ENCODE peak calls at places on chromosomes 16 and 17, in seven cellular contexts. Q is CD8-positive, alpha-beta T cell; J is ovary; P is brain microvascular endothelial cell; N is breast epithelium; B is MM.1S; V is cardiac muscle cell. A is an unnamed sample.

GRCh38 chr17:45391291-45391690 is 41.4 kb downstream of the ARHGAP27 start:
- DNase-seq in Q (no peak), J (no peak), P (no peak), N (no peak), B (no peak), V (no peak), A (no peak)

GRCh38 chr16:31409433-31409832 is 16.3 kb downstream of the ITGAD start:
- DNase-seq in Q (no peak), J (no peak), P (no peak), N (no peak), B (no peak), V (peak), A (no peak)

GRCh38 chr16:70588565-70588964 is 57.8 kb upstream of the IL34 start:
- DNase-seq in Q (no peak), J (no peak), P (no peak), N (no peak), B (no peak), V (peak), A (no peak)

GRCh38 chr17:4130715-4131114 is 12.1 kb downstream of the ZZEF1 start:
- DNase-seq in Q (no peak), J (no peak), P (no peak), N (no peak), B (no peak), V (no peak), A (no peak)

GRCh38 chr17:76394166-76394565 is 9.8 kb downstream of the SPHK1 start:
- DNase-seq in Q (no peak), J (no peak), P (no peak), N (no peak), B (no peak), V (no peak), A (no peak)

GRCh38 chr16:86975445-86975844 is 341.7 kb downstream of the C16orf95 start:
- DNase-seq in Q (no peak), J (peak), P (peak), N (peak), B (no peak), V (peak), A (no peak)

GRCh38 chr16:76389126-76389525 is 111.9 kb downstream of the CNTNAP4 start:
- DNase-seq in Q (no peak), J (no peak), P (no peak), N (no peak), B (no peak), V (no peak), A (no peak)

GRCh38 chr17:76000016-76000754 is 470 bp upstream of the CDK3 start:
- DNase-seq in Q (peak), J (no peak), P (peak), N (no peak), B (peak), V (peak), A (peak)

GRCh38 chr16:58459344-58460218 is 40.4 kb upstream of the NDRG4 start:
- DNase-seq in Q (no peak), J (no peak), P (peak), N (no peak), B (no peak), V (peak), A (no peak)

GRCh38 chr17:72273301-72274056 is 152.7 kb downstream of the SOX9 start:
- DNase-seq in Q (no peak), J (no peak), P (no peak), N (no peak), B (no peak), V (no peak), A (no peak)

GRCh38 chr17:81251943-81252301 is 12.8 kb downstream of the NDUFAF8 start:
- DNase-seq in Q (peak), J (no peak), P (no peak), N (no peak), B (no peak), V (no peak), A (no peak)

GRCh38 chr16:46688101-46688656 is 799 bp downstream of the VPS35 start:
- DNase-seq in Q (no peak), J (no peak), P (no peak), N (no peak), B (no peak), V (peak), A (no peak)

GRCh38 chr16:56047307-56048234 is 143.7 kb upstream of the GNAO1 start:
- DNase-seq in Q (no peak), J (no peak), P (no peak), N (no peak), B (no peak), V (no peak), A (no peak)

DNA sequence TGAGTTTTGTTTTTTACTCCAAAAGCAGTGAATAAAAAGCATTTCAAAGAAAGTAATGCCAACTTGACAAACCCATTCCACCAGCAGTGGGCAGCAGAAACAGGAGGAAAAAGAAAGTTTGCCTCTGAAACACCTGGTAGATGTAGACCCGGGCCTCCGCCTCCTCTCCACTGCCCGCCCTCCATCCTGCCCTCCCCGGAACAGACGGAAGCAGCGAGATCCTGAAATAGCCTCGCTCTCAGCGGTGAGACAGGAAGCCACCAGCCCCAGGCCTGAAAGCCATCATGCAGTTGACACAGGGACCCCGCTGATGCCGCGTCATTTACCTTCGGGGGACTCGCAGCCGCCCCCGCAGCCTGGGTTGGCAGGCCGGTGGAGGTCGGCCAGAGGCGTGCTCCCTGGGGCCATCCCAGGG is 67.8 kb downstream of the C16orf78 start:
- DNase-seq in Q (peak), J (peak), P (no peak), N (peak), B (peak), V (peak), A (peak)
- TF ChIP-seq CTCF in Q (peak), J (no peak), P (peak), N (no peak), B (peak), V (peak), A (peak)

GRCh38 chr16:66661210-66661560 is 35.4 kb downstream of the CMTM4 start:
- DNase-seq in Q (no peak), J (no peak), P (no peak), N (no peak), B (no peak), V (no peak), A (no peak)

GRCh38 chr16:66662445-66663194 is 33.9 kb downstream of the CMTM4 start:
- DNase-seq in Q (no peak), J (no peak), P (peak), N (no peak), B (peak), V (peak), A (no peak)

GRCh38 chr16:66658143-66658859 is 38.2 kb downstream of the CMTM4 start:
- DNase-seq in Q (no peak), J (no peak), P (no peak), N (no peak), B (no peak), V (no peak), A (no peak)

GRCh38 chr16:66658860-66659190 is 37.7 kb downstream of the CMTM4 start:
- DNase-seq in Q (no peak), J (no peak), P (no peak), N (no peak), B (no peak), V (no peak), A (no peak)

GRCh38 chr16:66660422-66661209 is 35.9 kb downstream of the CMTM4 start:
- DNase-seq in Q (no peak), J (peak), P (peak), N (peak), B (no peak), V (peak), A (no peak)
- TF ChIP-seq CTCF in Q (no peak), J (no peak), P (peak), N (no peak), B (no peak), V (peak), A (no peak)

GRCh38 chr17:39704821-39705551 is 5.1 kb downstream of the ERBB2 start:
- DNase-seq in Q (no peak), J (no peak), P (peak), N (no peak), B (no peak), V (peak), A (no peak)
- TF ChIP-seq CTCF in Q (no peak), J (no peak), P (peak), N (no peak), B (no peak), V (peak), A (no peak)

GRCh38 chr17:48259710-48260291 is 152.2 kb downstream of the SNX11 start:
- DNase-seq in Q (no peak), J (no peak), P (peak), N (no peak), B (peak), V (peak), A (no peak)

GRCh38 chr17:48258317-48258716 is 150.8 kb downstream of the SNX11 start:
- DNase-seq in Q (no peak), J (no peak), P (no peak), N (no peak), B (no peak), V (no peak), A (no peak)

GRCh38 chr17:48261297-48261880 is 153.8 kb downstream of the SNX11 start:
- DNase-seq in Q (no peak), J (no peak), P (peak), N (no peak), B (peak), V (no peak), A (no peak)

GRCh38 chr17:48262982-48263586 is 155.5 kb downstream of the SNX11 start:
- DNase-seq in Q (no peak), J (no peak), P (no peak), N (no peak), B (peak), V (peak), A (peak)
- TF ChIP-seq CTCF in Q (peak), J (no peak), P (peak), N (no peak), B (peak), V (peak), A (peak)

DNA sequence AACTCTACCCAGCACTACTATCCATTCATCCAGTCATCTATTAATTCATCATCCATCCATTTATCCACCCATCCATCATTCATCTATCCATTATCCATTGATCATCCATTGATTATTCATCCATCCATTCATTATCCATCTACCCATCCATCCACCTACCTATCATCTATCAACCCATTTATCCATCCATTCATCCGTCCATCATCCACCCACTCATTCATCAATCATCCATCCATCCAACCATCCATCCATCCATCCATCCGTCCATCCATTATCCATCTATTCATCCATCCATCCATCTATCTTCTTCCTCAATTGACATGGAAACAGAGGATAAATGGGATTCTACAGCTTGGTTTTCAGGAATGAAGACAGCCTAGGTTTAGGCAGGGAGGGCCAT is 12.0 kb downstream of the SLC4A1 start:
- DNase-seq in Q (no peak), J (no peak), P (no peak), N (no peak), B (no peak), V (no peak), A (no peak)
- TF ChIP-seq CTCF in Q (no peak), J (no peak), P (no peak), N (no peak), B (no peak), V (no peak), A (no peak)

A was measured in GM13976.